ENCODE peak calls at places on chromosomes 12 and 14, in six cellular contexts. M is psoas muscle; K is breast epithelium; D is A549; P is CD8-positive, alpha-beta T cell; E is stomach. X is an unnamed sample.
A peak's percentile ranks its signal among the peaks of the same experiment; 100 is the strongest.

GRCh38 chr12:40616383-40616900 is 75.8 kb upstream of the CNTN1 start:
- DNase-seq in M (no peak), K (no peak), D (no peak), P (no peak), E (no peak), X (no peak)

GRCh38 chr14:72736348-72736747 is 157.6 kb downstream of the DPF3 start:
- DNase-seq in M (no peak), K (no peak), D (no peak), P (no peak), E (peak; percentile 21), X (no peak)

GRCh38 chr12:123445388-123446344 is 9.2 kb upstream of the RILPL2 start:
- DNase-seq in M (no peak), K (no peak), D (no peak), P (no peak), E (peak; percentile 54), X (no peak)

GRCh38 chr12:38279756-38280155 is 36.8 kb upstream of the ALG10B start:
- DNase-seq in M (no peak), K (no peak), D (no peak), P (no peak), E (no peak), X (no peak)

GRCh38 chr12:115756804-115757203 is 520.7 kb downstream of the MED13L start:
- DNase-seq in M (no peak), K (no peak), D (no peak), P (no peak), E (no peak), X (no peak)

GRCh38 chr12:55942577-55943136 is 11.7 kb downstream of the DGKA start:
- DNase-seq in M (no peak), K (no peak), D (no peak), P (no peak), E (no peak), X (no peak)

GRCh38 chr14:96251656-96252155 is 4.3 kb upstream of the BDKRB1 start:
- DNase-seq in M (no peak), K (no peak), D (no peak), P (no peak), E (no peak), X (no peak)

GRCh38 chr12:126095748-126096510 is 1030.7 kb downstream of the AACS start:
- DNase-seq in M (no peak), K (no peak), D (no peak), P (no peak), E (no peak), X (no peak)

GRCh38 chr12:66449531-66449930 is 147.2 kb downstream of the HELB start:
- DNase-seq in M (no peak), K (no peak), D (no peak), P (no peak), E (no peak), X (no peak)

GRCh38 chr12:93145086-93145485 is 216.0 kb upstream of the EEA1 start:
- DNase-seq in M (no peak), K (no peak), D (no peak), P (no peak), E (no peak), X (no peak)

GRCh38 chr12:58602179-58602578 is 318.1 kb downstream of the LRIG3 start:
- DNase-seq in M (no peak), K (no peak), D (no peak), P (no peak), E (no peak), X (no peak)

GRCh38 chr12:98208846-98209245 is 306.5 kb upstream of the TMPO start:
- DNase-seq in M (no peak), K (no peak), D (no peak), P (no peak), E (no peak), X (peak; percentile 22)

GRCh38 chr12:123384994-123385376 is 1.1 kb downstream of the KMT5A start:
- DNase-seq in M (no peak), K (no peak), D (peak; percentile 60), P (no peak), E (no peak), X (no peak)

GRCh38 chr12:15320881-15321280 is 1.4 kb upstream of the PTPRO start:
- DNase-seq in M (no peak), K (no peak), D (no peak), P (no peak), E (no peak), X (no peak)

GRCh38 chr14:85342858-85343607 is 186.9 kb upstream of the FLRT2 start:
- DNase-seq in M (no peak), K (no peak), D (no peak), P (no peak), E (no peak), X (no peak)

GRCh38 chr14:42222924-42223471 is 616.3 kb downstream of the LRFN5 start:
- DNase-seq in M (no peak), K (no peak), D (no peak), P (no peak), E (no peak), X (no peak)

GRCh38 chr12:100214518-100214917 is 13.9 kb downstream of the ACTR6 start:
- DNase-seq in M (no peak), K (no peak), D (no peak), P (no peak), E (no peak), X (no peak)

GRCh38 chr12:2023365-2023764 is 19.1 kb upstream of the DCP1B start:
- DNase-seq in M (no peak), K (no peak), D (no peak), P (no peak), E (no peak), X (no peak)

DNA sequence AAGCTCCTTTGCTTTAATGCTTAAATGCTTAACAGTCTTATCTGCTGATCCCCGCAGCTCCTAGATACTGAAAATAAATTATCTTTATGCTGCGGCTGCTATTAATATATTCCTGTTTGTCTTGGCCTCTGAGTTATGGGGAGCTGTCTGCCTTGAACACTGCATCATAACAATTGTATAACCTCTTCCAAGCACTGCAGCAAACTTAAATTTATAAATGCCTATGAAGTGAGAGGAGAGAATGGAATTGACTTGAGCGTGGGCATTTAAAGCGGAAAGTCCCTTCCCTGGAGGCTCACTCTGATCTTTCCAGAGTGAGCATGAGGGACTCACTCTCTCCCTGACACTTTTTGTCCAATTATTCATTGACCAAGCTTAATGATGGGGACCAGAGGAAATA is 23.1 kb upstream of the DCP1B start:
- DNase-seq in M (no peak), K (no peak), D (no peak), P (no peak), E (no peak), X (no peak)
- H3K27ac ChIP-seq in M (no peak overlapping the region), K (no peak overlapping the region), D (no peak overlapping the region), P (no peak overlapping the region), E (no peak overlapping the region), X (no peak overlapping the region)

GRCh38 chr14:104264495-104265265 is 126.3 kb downstream of the KIF26A start:
- DNase-seq in M (no peak), K (no peak), D (no peak), P (peak; percentile 42), E (peak; percentile 18), X (peak; percentile 61)

GRCh38 chr14:104266643-104267575 is 128.5 kb downstream of the KIF26A start:
- DNase-seq in M (no peak), K (no peak), D (no peak), P (peak; percentile 34), E (peak; percentile 17), X (no peak)

GRCh38 chr14:104265918-104266642 is 127.7 kb downstream of the KIF26A start:
- DNase-seq in M (no peak), K (no peak), D (no peak), P (peak; percentile 35), E (peak; percentile 9), X (peak; percentile 16)

GRCh38 chr14:104263671-104264358 is 125.4 kb downstream of the KIF26A start:
- DNase-seq in M (no peak), K (no peak), D (no peak), P (peak; percentile 19), E (peak; percentile 20), X (no peak)

GRCh38 chr14:104262515-104263514 is 124.4 kb downstream of the KIF26A start:
- DNase-seq in M (no peak), K (no peak), D (no peak), P (peak; percentile 31), E (peak; percentile 23), X (no peak)
- H3K4me1 ChIP-seq in M (no peaks in the 10 kb centered on the region), K (no peaks in the 10 kb centered on the region), D (no peaks in the 10 kb centered on the region), P (peaks cover 4% of the 10 kb centered on the region), E (no peaks in the 10 kb centered on the region), X (no peaks in the 10 kb centered on the region)

GRCh38 chr14:64899958-64900357 is 14.3 kb upstream of the CHURC1 start:
- DNase-seq in M (no peak), K (no peak), D (no peak), P (no peak), E (no peak), X (no peak)
- TF ChIP-seq CTCF in M (no peak), K (no peak), D (no peak), P (no peak), E (no peak), X (no peak)

DNA sequence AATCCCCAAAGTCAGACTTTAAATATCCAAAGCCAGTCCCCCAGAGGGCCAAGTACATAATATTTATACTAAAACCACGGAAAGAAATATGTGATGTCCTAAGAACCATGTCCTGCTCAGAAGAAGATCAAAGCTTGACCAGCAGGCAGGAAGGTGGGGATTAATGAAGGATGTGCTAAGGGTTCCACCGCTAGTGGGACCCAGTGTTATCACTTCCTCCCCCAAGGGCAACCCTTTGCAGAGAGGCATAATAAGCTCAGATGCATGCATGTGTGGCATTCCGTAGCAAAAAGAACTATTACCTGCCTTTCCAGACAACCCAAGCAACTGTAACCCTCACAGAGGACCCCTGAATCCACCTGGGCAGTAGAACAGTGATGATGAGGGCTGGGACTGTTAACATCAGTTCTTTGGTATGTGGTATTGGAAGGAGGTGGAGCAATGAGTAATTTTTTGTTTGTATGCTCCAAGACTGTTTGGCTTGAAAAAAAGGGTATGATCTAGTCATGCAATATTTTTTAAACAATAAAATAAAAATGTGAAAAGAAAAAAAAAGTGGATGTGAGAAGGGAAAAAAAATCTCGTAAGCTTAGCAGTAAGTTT is 71.7 kb upstream of the ETV6 start:
- DNase-seq in M (no peak), K (no peak), D (no peak), P (no peak), E (no peak), X (no peak)
- H3K27ac ChIP-seq in M (no peak overlapping the region), K (no peak overlapping the region), D (no peak overlapping the region), P (no peak overlapping the region), E (no peak overlapping the region), X (no peak overlapping the region)

DNA sequence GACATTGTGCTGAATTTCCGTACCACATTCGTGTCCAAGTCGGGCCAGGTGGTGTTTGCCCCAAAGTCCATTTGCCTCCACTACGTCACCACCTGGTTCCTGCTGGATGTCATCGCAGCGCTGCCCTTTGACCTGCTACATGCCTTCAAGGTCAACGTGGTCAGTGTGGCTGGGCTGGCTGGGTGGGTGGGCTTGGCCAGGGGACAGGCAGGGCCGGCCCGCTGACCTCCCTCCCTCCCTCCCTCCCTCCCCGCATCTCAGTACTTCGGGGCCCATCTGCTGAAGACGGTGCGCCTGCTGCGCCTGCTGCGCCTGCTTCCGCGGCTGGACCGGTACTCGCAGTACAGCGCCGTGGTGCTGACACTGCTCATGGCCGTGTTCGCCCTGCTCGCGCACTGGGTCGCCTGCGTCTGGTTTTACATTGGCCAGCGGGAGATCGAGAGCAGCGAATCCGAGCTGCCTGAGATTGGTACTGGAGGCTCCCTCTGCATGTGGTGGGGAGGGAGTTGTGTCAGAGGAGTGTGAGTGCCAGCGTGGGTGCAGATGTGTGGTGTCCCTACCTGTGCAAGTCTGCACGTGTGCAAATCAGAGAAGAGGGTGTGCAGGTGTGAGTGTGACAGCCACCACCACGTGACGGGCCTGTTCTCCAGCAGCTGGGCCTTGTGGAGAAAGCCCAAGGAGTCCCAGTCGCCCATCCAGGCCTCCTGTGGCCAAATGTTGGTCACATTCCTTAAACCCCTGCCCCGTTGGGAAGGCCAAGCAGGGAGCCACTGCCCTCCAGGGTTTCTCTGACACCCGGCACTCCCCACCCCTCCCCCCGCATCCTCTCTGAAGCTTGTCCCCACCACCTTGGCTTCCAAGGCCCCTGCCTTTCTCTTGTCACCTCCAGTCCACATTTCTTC is 5.3 kb downstream of the KCNH3 start:
- DNase-seq in M (no peak), K (no peak), D (no peak), P (no peak), E (no peak), X (no peak)
- H3K4me1 ChIP-seq in M (peaks cover 6% of the 10 kb centered on the region), K (peaks cover 9% of the 10 kb centered on the region), D (peaks cover 8% of the 10 kb centered on the region), P (peaks cover 32% of the 10 kb centered on the region), E (peaks cover 19% of the 10 kb centered on the region), X (peaks cover 16% of the 10 kb centered on the region)

X was measured in upper lobe of left lung.